ENCODE peak calls at places on chromosomes 12 and 14, in five cellular contexts. Q, I, U, A and L are unnamed samples.

GRCh38 chr12:120470150-120470817 is 736 bp upstream of the SRSF9 start:
- DNase-seq in Q (no peak), A (peak), I (no peak), U (peak), L (peak)

GRCh38 chr12:110073049-110073831 is 24.9 kb upstream of the C12orf76 start:
- DNase-seq in U (peak), I (no peak), A (no peak), Q (peak), L (peak)

GRCh38 chr12:15787801-15788200 is 1.4 kb downstream of the EPS8 start:
- DNase-seq in Q (no peak), U (no peak), I (no peak), A (no peak), L (no peak)

GRCh38 chr12:89884365-89884915 is 175.8 kb upstream of the ATP2B1 start:
- DNase-seq in Q (no peak), U (no peak), I (no peak), A (peak), L (no peak)

GRCh38 chr14:40859065-40859464 is 747.6 kb upstream of the LRFN5 start:
- DNase-seq in I (no peak), Q (no peak), A (no peak), U (no peak), L (no peak)

GRCh38 chr14:105710119-105711057 is 184.0 kb downstream of the TMEM121 start:
- DNase-seq in Q (no peak), U (no peak), A (no peak), I (peak), L (no peak)

GRCh38 chr12:117819160-117819559 is 149.6 kb downstream of the KSR2 start:
- DNase-seq in U (no peak), I (no peak), Q (no peak), A (no peak), L (no peak)

GRCh38 chr12:22518067-22518719 is 26.1 kb downstream of the C2CD5 start:
- DNase-seq in U (peak), A (peak), I (no peak), Q (no peak), L (peak)

GRCh38 chr14:95577067-95577800 is 42.4 kb downstream of the GLRX5 start:
- DNase-seq in Q (no peak), I (no peak), U (no peak), A (no peak), L (no peak)

GRCh38 chr14:22477569-22478194 is 111.3 kb downstream of the DAD1 start:
- DNase-seq in A (no peak), I (no peak), U (no peak), Q (no peak), L (no peak)

GRCh38 chr12:8784464-8784863 is 38.0 kb upstream of the A2ML1 start:
- DNase-seq in A (no peak), Q (no peak), I (no peak), U (peak), L (no peak)

GRCh38 chr14:60537663-60538062 is 28.7 kb downstream of the SIX6 start:
- DNase-seq in I (no peak), A (no peak), Q (no peak), U (no peak), L (no peak)

GRCh38 chr12:121061831-121062230 is 22.8 kb upstream of the OASL start:
- DNase-seq in A (peak), I (no peak), Q (no peak), U (peak), L (peak)

GRCh38 chr12:132404435-132404855 is 75.1 kb upstream of the GALNT9 start:
- DNase-seq in I (peak), A (no peak), U (no peak), Q (no peak), L (no peak)

GRCh38 chr14:104744484-104744883 is 8.5 kb upstream of the SIVA1 start:
- DNase-seq in A (no peak), I (peak), Q (no peak), U (no peak), L (no peak)

GRCh38 chr12:106247731-106248176 is at the start of gene CKAP4:
- DNase-seq in I (peak), A (peak), Q (no peak), U (peak), L (peak)

GRCh38 chr12:32896438-32897275 is at the start of gene PKP2:
- DNase-seq in Q (no peak), A (no peak), I (peak), U (no peak), L (no peak)

GRCh38 chr12:62915130-62915529 is 19.8 kb downstream of the PPM1H start:
- DNase-seq in Q (no peak), A (no peak), U (no peak), I (no peak), L (no peak)

GRCh38 chr12:54056110-54056509 is 2.5 kb downstream of the HOXC4 start:
- DNase-seq in Q (no peak), A (no peak), I (no peak), U (no peak), L (no peak)

GRCh38 chr14:103340480-103341212 is 6.6 kb downstream of the EIF5 start:
- DNase-seq in I (no peak), U (no peak), Q (no peak), A (no peak), L (no peak)

GRCh38 chr12:103858953-103859601 is 18.0 kb upstream of the NT5DC3 start:
- DNase-seq in U (peak), A (peak), Q (no peak), I (no peak), L (peak)

GRCh38 chr12:98954506-98954905 is 309.4 kb downstream of the APAF1 start:
- DNase-seq in U (no peak), I (no peak), Q (no peak), A (no peak), L (no peak)

GRCh38 chr12:55712700-55713415 is 3.0 kb upstream of the BLOC1S1 start:
- DNase-seq in A (no peak), I (no peak), Q (no peak), U (no peak), L (no peak)

GRCh38 chr14:104094056-104094708 is 8.7 kb downstream of the ASPG start:
- DNase-seq in U (no peak), A (no peak), I (no peak), Q (no peak), L (no peak)

GRCh38 chr12:123073962-123074801 is 76.7 kb downstream of the PITPNM2 start:
- DNase-seq in I (peak), Q (no peak), U (no peak), A (no peak), L (no peak)

GRCh38 chr12:123076604-123077297 is 74.1 kb downstream of the PITPNM2 start:
- DNase-seq in Q (no peak), U (no peak), I (peak), A (no peak), L (no peak)

GRCh38 chr12:123075092-123075491 is 75.8 kb downstream of the PITPNM2 start:
- DNase-seq in Q (no peak), I (peak), A (no peak), U (no peak), L (no peak)

GRCh38 chr12:123077298-123078113 is 73.4 kb downstream of the PITPNM2 start:
- DNase-seq in Q (no peak), I (peak), U (no peak), A (no peak), L (no peak)

GRCh38 chr12:123075591-123076171 is 75.2 kb downstream of the PITPNM2 start:
- DNase-seq in U (no peak), I (peak), A (no peak), Q (no peak), L (no peak)
- TF ChIP-seq CTCF in U (no peak), I (no peak), A (no peak), Q (no peak), L (no peak)

GRCh38 chr12:42003031-42003430 is 141.6 kb downstream of the GXYLT1 start:
- DNase-seq in A (no peak), Q (no peak), I (no peak), U (no peak), L (no peak)

GRCh38 chr12:41998451-41998850 is 146.2 kb downstream of the GXYLT1 start:
- DNase-seq in Q (no peak), U (no peak), I (no peak), A (no peak), L (no peak)

GRCh38 chr12:42002563-42002962 is 142.1 kb downstream of the GXYLT1 start:
- DNase-seq in A (no peak), U (no peak), Q (no peak), I (no peak), L (no peak)
- H3K4me3 ChIP-seq in A (no peak), U (no peak), Q (no peak), I (no peak), L (no peak)

GRCh38 chr14:59189822-59190368 is 1.4 kb downstream of the DAAM1 start:
- DNase-seq in Q (peak), A (peak), I (peak), U (peak), L (peak)

GRCh38 chr14:59187802-59188460 is 536 bp upstream of the DAAM1 start:
- DNase-seq in I (peak), Q (peak), U (no peak), A (no peak), L (no peak)

GRCh38 chr14:59188461-59189280 is at the start of gene DAAM1:
- DNase-seq in Q (peak), A (peak), I (peak), U (peak), L (peak)

GRCh38 chr14:59189281-59189821 is 884 bp downstream of the DAAM1 start:
- DNase-seq in Q (no peak), I (no peak), U (no peak), A (peak), L (no peak)

GRCh38 chr14:59190372-59190771 is 1.9 kb downstream of the DAAM1 start:
- DNase-seq in U (no peak), I (no peak), A (no peak), Q (no peak), L (peak)
- TF ChIP-seq CTCF in U (no peak), I (no peak), A (peak), Q (no peak), L (peak)

GRCh38 chr12:14613718-14614117 is 46.0 kb upstream of the PLBD1 start:
- DNase-seq in U (no peak), A (no peak), I (no peak), Q (no peak), L (no peak)

GRCh38 chr12:14611640-14612203 is 44.0 kb upstream of the PLBD1 start:
- DNase-seq in U (no peak), I (no peak), Q (no peak), A (no peak), L (no peak)

GRCh38 chr12:14612250-14612649 is 44.6 kb upstream of the PLBD1 start:
- DNase-seq in U (no peak), I (no peak), A (no peak), Q (no peak), L (no peak)

GRCh38 chr12:14612895-14613294 is 45.2 kb upstream of the PLBD1 start:
- DNase-seq in I (no peak), Q (no peak), A (no peak), U (no peak), L (no peak)

DNA sequence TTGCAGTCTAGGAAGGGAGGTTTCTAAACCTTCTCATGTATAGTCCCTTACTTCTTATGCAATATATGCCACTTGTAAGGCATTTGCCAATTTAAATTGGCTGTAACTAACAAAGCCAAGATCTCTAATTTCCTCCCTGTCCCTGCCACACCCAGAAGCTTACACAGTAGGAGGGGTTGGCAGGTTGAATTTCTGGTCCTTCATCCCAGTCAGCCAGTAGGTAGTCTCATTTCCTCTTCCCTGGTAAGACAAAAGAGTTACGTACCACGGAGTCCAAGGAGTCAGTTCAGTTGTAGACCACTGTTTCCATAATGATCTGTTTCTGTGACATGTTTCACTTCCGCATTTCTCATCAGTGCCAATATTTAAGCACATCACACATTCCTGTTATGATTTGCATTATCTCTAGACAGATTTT is 47.0 kb upstream of the PLBD1 start:
- DNase-seq in Q (no peak), U (no peak), I (no peak), A (no peak), L (no peak)
- H3K4me3 ChIP-seq in Q (no peak), U (no peak), I (no peak), A (no peak), L (no peak)